ENCODE peak calls at places on chromosomes 13 and 19, in seven cellular contexts. G is cerebellar nuclear complex; I is amniotic stem cell; W is activated CD4-positive, alpha-beta T cell treated with anti-CD3 and anti-CD28 coated beads, Interleukin-2, amount 10 ng/mL, durations not matched to agents 7 days and 5 days; V is D721Med; B is glomerular endothelial cell; L is choroid plexus epithelial cell. N is an unnamed sample.

GRCh38 chr13:49307365-49307764 is 59.6 kb downstream of the CDADC1 start:
- DNase-seq in G (no peak), I (no peak), W (no peak), V (no peak), B (no peak), L (no peak), N (no peak)

GRCh38 chr13:109545964-109546363 is 240.4 kb downstream of the IRS2 start:
- DNase-seq in G (no peak), I (no peak), W (no peak), V (no peak), B (no peak), L (no peak), N (no peak)

GRCh38 chr13:24038405-24038804 is 122.1 kb upstream of the SPATA13 start:
- DNase-seq in G (no peak), I (peak; percentile 25), W (peak; percentile 41), V (no peak), B (no peak), L (peak; percentile 75), N (no peak)

GRCh38 chr13:75514080-75515040 is 23.3 kb downstream of the COMMD6 start:
- DNase-seq in G (no peak), I (no peak), W (no peak), V (no peak), B (no peak), L (peak; percentile 77), N (no peak)

GRCh38 chr19:51525731-51526130 is 5.7 kb downstream of the SIGLEC6 start:
- DNase-seq in G (no peak), I (no peak), W (no peak), V (no peak), B (no peak), L (no peak), N (no peak)

GRCh38 chr13:30466358-30466714 is 600 bp upstream of the HMGB1 start:
- DNase-seq in G (no peak), I (no peak), W (peak; percentile 42), V (no peak), B (no peak), L (peak; percentile 34), N (no peak)

GRCh38 chr13:44768775-44769578 is 192.8 kb upstream of the TSC22D1 start:
- DNase-seq in G (no peak), I (no peak), W (no peak), V (no peak), B (no peak), L (no peak), N (no peak)

GRCh38 chr19:55099557-55100506 is 17.6 kb downstream of the PPP1R12C start:
- DNase-seq in G (no peak), I (no peak), W (no peak), V (no peak), B (no peak), L (no peak), N (no peak)

GRCh38 chr19:2333027-2333806 is 4.7 kb downstream of the SPPL2B start:
- DNase-seq in G (no peak), I (no peak), W (no peak), V (no peak), B (no peak), L (no peak), N (peak; percentile 90)

GRCh38 chr13:46486270-46486669 is 66.7 kb upstream of the LRCH1 start:
- DNase-seq in G (no peak), I (no peak), W (no peak), V (no peak), B (no peak), L (no peak), N (no peak)

GRCh38 chr13:20492641-20493040 is 33.0 kb downstream of the CRYL1 start:
- DNase-seq in G (no peak), I (peak; percentile 2), W (peak; percentile 20), V (no peak), B (no peak), L (peak; percentile 70), N (no peak)

GRCh38 chr19:18422530-18423191 is 3.5 kb downstream of the SSBP4 start:
- DNase-seq in G (no peak), I (no peak), W (peak; percentile 70), V (no peak), B (no peak), L (no peak), N (no peak)

GRCh38 chr13:34675626-34676025 is 266.4 kb upstream of the NBEA start:
- DNase-seq in G (no peak), I (no peak), W (no peak), V (no peak), B (no peak), L (peak; percentile 15), N (no peak)

GRCh38 chr19:55443045-55443823 is at the start of gene SHISA7:
- DNase-seq in G (no peak), I (no peak), W (no peak), V (no peak), B (no peak), L (no peak), N (no peak)